ENCODE peak calls at places on chromosomes 2 and 18, in six cellular contexts. One of them, this sample, is unnamed.

GRCh38 chr18:30889582-30890301 is 152.8 kb downstream of the DSC3 start:
- DNase-seq in ovary: no peak
- DNase-seq in IMR-90: no peak
- DNase-seq in cardiac muscle cell: peak
- DNase-seq in nephron progenitor cell: peak
- DNase-seq in B cell: no peak
- DNase-seq in this sample: no peak

GRCh38 chr2:9095690-9096089 is 92.2 kb upstream of the MBOAT2 start:
- DNase-seq in ovary: peak
- DNase-seq in B cell: no peak
- DNase-seq in nephron progenitor cell: peak
- DNase-seq in cardiac muscle cell: peak
- DNase-seq in IMR-90: peak
- DNase-seq in this sample: no peak

GRCh38 chr2:64840419-64840818 is 148.8 kb upstream of the SLC1A4 start:
- DNase-seq in cardiac muscle cell: no peak
- DNase-seq in IMR-90: peak
- DNase-seq in B cell: no peak
- DNase-seq in ovary: no peak
- DNase-seq in nephron progenitor cell: no peak
- DNase-seq in this sample: no peak

GRCh38 chr2:76953733-76954347 is 568.3 kb downstream of the LRRTM4 start:
- DNase-seq in B cell: no peak
- DNase-seq in ovary: no peak
- DNase-seq in nephron progenitor cell: peak
- DNase-seq in cardiac muscle cell: peak
- DNase-seq in IMR-90: peak
- DNase-seq in this sample: no peak

GRCh38 chr2:12465631-12466135 is 251.1 kb upstream of the TRIB2 start:
- DNase-seq in nephron progenitor cell: no peak
- DNase-seq in IMR-90: no peak
- DNase-seq in cardiac muscle cell: no peak
- DNase-seq in ovary: peak
- DNase-seq in B cell: no peak
- DNase-seq in this sample: no peak

GRCh38 chr2:231394201-231395141 is 1.0 kb upstream of the B3GNT7 start:
- DNase-seq in ovary: no peak
- DNase-seq in B cell: peak
- DNase-seq in cardiac muscle cell: no peak
- DNase-seq in nephron progenitor cell: no peak
- DNase-seq in IMR-90: no peak
- DNase-seq in this sample: no peak

GRCh38 chr2:71705171-71705960 is 252.0 kb downstream of the DYSF start:
- DNase-seq in IMR-90: no peak
- DNase-seq in nephron progenitor cell: no peak
- DNase-seq in cardiac muscle cell: no peak
- DNase-seq in B cell: no peak
- DNase-seq in ovary: no peak
- DNase-seq in this sample: peak

GRCh38 chr2:42367835-42368234 is 6.8 kb upstream of the COX7A2L start:
- DNase-seq in B cell: no peak
- DNase-seq in nephron progenitor cell: peak
- DNase-seq in IMR-90: peak
- DNase-seq in ovary: no peak
- DNase-seq in cardiac muscle cell: no peak
- DNase-seq in this sample: no peak

GRCh38 chr2:223247136-223247535 is 195.1 kb downstream of the KCNE4 start:
- DNase-seq in IMR-90: peak
- DNase-seq in ovary: no peak
- DNase-seq in cardiac muscle cell: no peak
- DNase-seq in B cell: no peak
- DNase-seq in nephron progenitor cell: no peak
- DNase-seq in this sample: no peak

GRCh38 chr2:47559079-47559684 is 156.2 kb downstream of the MSH2 start:
- DNase-seq in cardiac muscle cell: no peak
- DNase-seq in nephron progenitor cell: no peak
- DNase-seq in ovary: no peak
- DNase-seq in IMR-90: peak
- DNase-seq in B cell: no peak
- DNase-seq in this sample: no peak

GRCh38 chr18:22293417-22293816 is 124.0 kb downstream of the GATA6 start:
- DNase-seq in nephron progenitor cell: no peak
- DNase-seq in ovary: no peak
- DNase-seq in IMR-90: no peak
- DNase-seq in cardiac muscle cell: no peak
- DNase-seq in B cell: no peak
- DNase-seq in this sample: no peak

GRCh38 chr2:131577812-131578211 is 50.1 kb downstream of the CCDC74A start:
- DNase-seq in nephron progenitor cell: no peak
- DNase-seq in cardiac muscle cell: no peak
- DNase-seq in ovary: no peak
- DNase-seq in B cell: no peak
- DNase-seq in IMR-90: no peak
- DNase-seq in this sample: no peak

DNA sequence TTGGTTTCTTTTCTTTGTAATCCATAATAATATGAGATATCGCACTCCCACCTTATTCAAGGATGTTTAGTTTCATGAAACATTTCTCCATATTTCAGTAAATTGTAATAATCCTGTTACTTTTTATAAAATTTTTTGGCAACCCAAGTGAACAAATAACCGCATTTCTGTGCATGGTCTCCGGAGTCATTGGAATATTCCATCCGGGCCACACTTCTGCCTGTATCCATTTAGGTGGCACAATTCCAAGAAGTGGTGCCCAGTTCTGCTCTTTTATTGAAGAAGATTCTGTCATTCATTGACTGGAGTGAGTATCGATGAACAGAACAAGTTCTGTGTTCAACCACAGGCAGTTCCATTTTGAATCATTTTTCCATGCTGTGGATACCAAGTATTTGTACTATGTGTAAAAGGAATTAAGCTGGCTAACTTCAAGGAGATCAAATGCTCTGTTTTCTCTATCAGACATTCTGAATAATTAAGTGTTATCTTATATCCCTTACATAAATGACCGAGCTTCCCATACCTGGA is 26.6 kb upstream of the ICOS start:
- DNase-seq in ovary: no peak
- DNase-seq in IMR-90: no peak
- DNase-seq in B cell: no peak
- DNase-seq in nephron progenitor cell: no peak
- DNase-seq in cardiac muscle cell: no peak
- DNase-seq in this sample: no peak
- TF ChIP-seq CTCF in ovary: no peak
- TF ChIP-seq CTCF in IMR-90: no peak
- TF ChIP-seq CTCF in B cell: no peak
- TF ChIP-seq CTCF in nephron progenitor cell: no peak
- TF ChIP-seq CTCF in cardiac muscle cell: no peak
- TF ChIP-seq CTCF in this sample: peak

GRCh38 chr18:68431922-68432198 is 283.0 kb downstream of the TMX3 start:
- DNase-seq in ovary: no peak
- DNase-seq in nephron progenitor cell: no peak
- DNase-seq in B cell: no peak
- DNase-seq in IMR-90: no peak
- DNase-seq in cardiac muscle cell: no peak
- DNase-seq in this sample: no peak

GRCh38 chr18:68429809-68430208 is 285.1 kb downstream of the TMX3 start:
- DNase-seq in cardiac muscle cell: no peak
- DNase-seq in nephron progenitor cell: no peak
- DNase-seq in IMR-90: peak
- DNase-seq in B cell: no peak
- DNase-seq in ovary: no peak
- DNase-seq in this sample: no peak

GRCh38 chr18:68428666-68429065 is 286.2 kb downstream of the TMX3 start:
- DNase-seq in nephron progenitor cell: no peak
- DNase-seq in IMR-90: no peak
- DNase-seq in cardiac muscle cell: no peak
- DNase-seq in B cell: no peak
- DNase-seq in ovary: no peak
- DNase-seq in this sample: no peak

GRCh38 chr18:68429111-68429510 is 285.8 kb downstream of the TMX3 start:
- DNase-seq in B cell: no peak
- DNase-seq in ovary: no peak
- DNase-seq in nephron progenitor cell: no peak
- DNase-seq in cardiac muscle cell: no peak
- DNase-seq in IMR-90: no peak
- DNase-seq in this sample: no peak

DNA sequence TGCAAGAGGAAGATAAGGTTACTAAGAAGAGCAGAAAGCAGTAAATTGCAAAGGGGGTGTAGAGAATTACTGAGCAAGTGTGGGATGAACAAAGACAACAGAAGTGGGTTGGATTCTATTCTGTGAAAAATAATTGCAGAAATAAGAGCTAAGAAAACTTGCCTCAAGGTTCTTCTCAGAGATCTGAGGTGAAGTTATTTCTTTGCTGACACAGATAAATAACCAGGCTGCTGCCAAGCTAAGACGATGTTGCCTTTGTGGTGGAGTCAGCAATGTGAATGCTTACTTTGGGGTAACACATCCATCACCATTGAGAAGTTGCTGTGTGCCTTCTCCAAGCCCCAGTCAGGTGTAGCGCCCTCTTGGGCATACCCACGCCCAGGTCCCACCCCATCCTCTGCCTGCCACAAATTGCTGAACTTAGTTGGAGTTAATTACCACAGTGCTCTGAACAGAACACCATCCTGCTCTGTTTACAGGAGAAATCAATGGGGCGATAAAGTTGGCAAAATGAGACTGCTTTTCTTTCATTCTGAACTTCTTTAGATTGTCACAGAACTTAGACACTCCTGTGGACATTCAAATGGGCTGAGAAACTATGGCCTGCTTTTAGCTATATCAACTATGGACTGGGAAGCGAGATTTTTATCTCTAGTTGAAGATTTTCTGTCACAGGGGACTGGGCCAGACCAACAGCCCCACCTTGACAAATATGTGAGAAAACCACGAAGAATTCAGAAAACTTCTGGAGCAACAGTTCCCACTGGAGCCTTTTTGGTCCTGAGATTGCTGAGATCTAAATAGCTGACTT is 283.6 kb downstream of the TMX3 start:
- DNase-seq in nephron progenitor cell: no peak
- DNase-seq in B cell: no peak
- DNase-seq in ovary: no peak
- DNase-seq in IMR-90: no peak
- DNase-seq in cardiac muscle cell: no peak
- DNase-seq in this sample: no peak
- TF ChIP-seq CTCF in nephron progenitor cell: no peak
- TF ChIP-seq CTCF in B cell: no peak
- TF ChIP-seq CTCF in ovary: no peak
- TF ChIP-seq CTCF in IMR-90: no peak
- TF ChIP-seq CTCF in cardiac muscle cell: no peak
- TF ChIP-seq CTCF in this sample: no peak

GRCh38 chr2:120885311-120885710 is 149.6 kb downstream of the GLI2 start:
- DNase-seq in cardiac muscle cell: no peak
- DNase-seq in nephron progenitor cell: no peak
- DNase-seq in B cell: no peak
- DNase-seq in IMR-90: no peak
- DNase-seq in ovary: no peak
- DNase-seq in this sample: peak
- TF ChIP-seq CTCF in cardiac muscle cell: no peak
- TF ChIP-seq CTCF in nephron progenitor cell: no peak
- TF ChIP-seq CTCF in B cell: no peak
- TF ChIP-seq CTCF in IMR-90: no peak
- TF ChIP-seq CTCF in ovary: no peak
- TF ChIP-seq CTCF in this sample: peak

DNA sequence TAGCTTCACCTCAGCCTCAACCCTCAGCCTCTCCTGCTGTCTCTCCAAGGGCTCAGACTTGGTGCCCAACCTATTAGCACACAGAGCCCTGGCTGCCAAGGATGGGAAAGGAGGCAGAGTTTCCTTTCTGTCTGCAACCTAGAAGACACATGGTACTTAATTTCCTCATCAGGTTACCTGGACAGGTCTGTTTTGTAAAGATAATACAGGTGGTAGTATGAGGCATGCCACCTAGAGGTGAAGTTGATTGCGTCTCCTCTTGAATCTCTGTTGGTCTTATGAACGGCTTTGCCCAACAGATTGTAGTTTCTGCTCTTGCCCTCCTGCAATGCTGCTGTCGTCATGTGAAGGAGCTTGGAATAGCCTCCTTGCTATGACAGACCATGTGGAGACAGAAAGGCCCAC is 44.5 kb upstream of the RMND5A start:
- DNase-seq in cardiac muscle cell: no peak
- DNase-seq in ovary: no peak
- DNase-seq in IMR-90: no peak
- DNase-seq in B cell: no peak
- DNase-seq in nephron progenitor cell: no peak
- DNase-seq in this sample: no peak
- TF ChIP-seq CTCF in cardiac muscle cell: no peak
- TF ChIP-seq CTCF in ovary: no peak
- TF ChIP-seq CTCF in IMR-90: no peak
- TF ChIP-seq CTCF in B cell: no peak
- TF ChIP-seq CTCF in nephron progenitor cell: no peak
- TF ChIP-seq CTCF in this sample: no peak

GRCh38 chr2:168118733-168119518 is 128.5 kb downstream of the STK39 start:
- DNase-seq in nephron progenitor cell: peak
- DNase-seq in B cell: no peak
- DNase-seq in cardiac muscle cell: peak
- DNase-seq in IMR-90: peak
- DNase-seq in ovary: no peak
- DNase-seq in this sample: no peak

GRCh38 chr2:168120730-168121129 is 126.7 kb downstream of the STK39 start:
- DNase-seq in IMR-90: peak
- DNase-seq in B cell: no peak
- DNase-seq in ovary: no peak
- DNase-seq in nephron progenitor cell: no peak
- DNase-seq in cardiac muscle cell: no peak
- DNase-seq in this sample: no peak

GRCh38 chr2:168119519-168120141 is 127.8 kb downstream of the STK39 start:
- DNase-seq in cardiac muscle cell: peak
- DNase-seq in IMR-90: peak
- DNase-seq in ovary: no peak
- DNase-seq in nephron progenitor cell: peak
- DNase-seq in B cell: no peak
- DNase-seq in this sample: no peak

GRCh38 chr2:168116448-168116847 is 130.9 kb downstream of the STK39 start:
- DNase-seq in nephron progenitor cell: peak
- DNase-seq in IMR-90: peak
- DNase-seq in B cell: no peak
- DNase-seq in cardiac muscle cell: no peak
- DNase-seq in ovary: no peak
- DNase-seq in this sample: no peak

DNA sequence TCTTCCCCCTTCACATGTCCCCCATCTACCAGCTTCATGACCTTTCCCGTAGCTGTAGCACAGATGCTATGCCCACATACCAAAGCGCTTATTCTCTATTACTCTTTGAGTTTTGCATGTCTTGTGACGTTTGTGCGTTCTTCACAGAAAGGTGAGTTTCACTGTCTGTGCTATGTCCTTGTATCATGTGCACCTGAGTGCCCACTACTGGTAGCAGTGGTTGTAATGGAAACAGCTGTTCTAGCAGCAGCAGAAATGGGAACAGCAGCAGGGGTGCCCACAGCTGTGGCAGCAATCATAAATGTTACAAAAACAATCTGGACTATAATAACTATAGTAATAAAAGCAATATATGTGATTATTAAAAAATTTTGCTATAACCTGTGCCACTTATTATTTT is 127.1 kb downstream of the STK39 start:
- DNase-seq in ovary: no peak
- DNase-seq in nephron progenitor cell: no peak
- DNase-seq in B cell: no peak
- DNase-seq in IMR-90: no peak
- DNase-seq in cardiac muscle cell: no peak
- DNase-seq in this sample: no peak
- TF ChIP-seq CTCF in ovary: no peak
- TF ChIP-seq CTCF in nephron progenitor cell: no peak
- TF ChIP-seq CTCF in B cell: no peak
- TF ChIP-seq CTCF in IMR-90: no peak
- TF ChIP-seq CTCF in cardiac muscle cell: no peak
- TF ChIP-seq CTCF in this sample: no peak